ENCODE peak calls at places on chromosome 5, in seven cellular contexts. One of them, this sample, is unnamed.

GRCh38 chr5:108028411-108028810 is 353.5 kb downstream of the FBXL17 start:
- DNase-seq in C1 segment of cervical spinal cord: no peak
- DNase-seq in ovary: no peak
- DNase-seq in amniotic epithelial cell: peak; percentile 22
- DNase-seq in HFFc6: no peak
- DNase-seq in stimulated activated CD8-positive, alpha-beta memory T cell treated with anti-CD3 and anti-CD28 coated beads, Interleukin-4, amount 100 ng/mL, for 24 hours: no peak
- DNase-seq in SW480: no peak
- DNase-seq in this sample: peak; percentile 5

GRCh38 chr5:57335092-57335491 is 147.5 kb downstream of the ACTBL2 start:
- DNase-seq in ovary: no peak
- DNase-seq in C1 segment of cervical spinal cord: no peak
- DNase-seq in SW480: no peak
- DNase-seq in stimulated activated CD8-positive, alpha-beta memory T cell treated with anti-CD3 and anti-CD28 coated beads, Interleukin-4, amount 100 ng/mL, for 24 hours: no peak
- DNase-seq in HFFc6: peak; percentile 46
- DNase-seq in amniotic epithelial cell: peak; percentile 54
- DNase-seq in this sample: no peak

GRCh38 chr5:109703827-109704226 is 14.1 kb downstream of the MAN2A1 start:
- DNase-seq in stimulated activated CD8-positive, alpha-beta memory T cell treated with anti-CD3 and anti-CD28 coated beads, Interleukin-4, amount 100 ng/mL, for 24 hours: no peak
- DNase-seq in amniotic epithelial cell: no peak
- DNase-seq in HFFc6: no peak
- DNase-seq in SW480: no peak
- DNase-seq in C1 segment of cervical spinal cord: no peak
- DNase-seq in ovary: no peak
- DNase-seq in this sample: no peak

GRCh38 chr5:137500616-137501225 is 1.6 kb upstream of the SPOCK1 start:
- DNase-seq in amniotic epithelial cell: no peak
- DNase-seq in C1 segment of cervical spinal cord: no peak
- DNase-seq in HFFc6: no peak
- DNase-seq in stimulated activated CD8-positive, alpha-beta memory T cell treated with anti-CD3 and anti-CD28 coated beads, Interleukin-4, amount 100 ng/mL, for 24 hours: no peak
- DNase-seq in SW480: no peak
- DNase-seq in ovary: no peak
- DNase-seq in this sample: no peak

GRCh38 chr5:102811962-102812361 is 56.9 kb downstream of the PAM start:
- DNase-seq in HFFc6: peak; percentile 46
- DNase-seq in C1 segment of cervical spinal cord: no peak
- DNase-seq in SW480: peak; percentile 65
- DNase-seq in ovary: no peak
- DNase-seq in stimulated activated CD8-positive, alpha-beta memory T cell treated with anti-CD3 and anti-CD28 coated beads, Interleukin-4, amount 100 ng/mL, for 24 hours: no peak
- DNase-seq in amniotic epithelial cell: peak; percentile 31
- DNase-seq in this sample: no peak

GRCh38 chr5:137743031-137743640 is 7.2 kb upstream of the KLHL3 start:
- DNase-seq in C1 segment of cervical spinal cord: no peak
- DNase-seq in ovary: peak; percentile 37
- DNase-seq in SW480: peak; percentile 79
- DNase-seq in stimulated activated CD8-positive, alpha-beta memory T cell treated with anti-CD3 and anti-CD28 coated beads, Interleukin-4, amount 100 ng/mL, for 24 hours: no peak
- DNase-seq in HFFc6: peak; percentile 67
- DNase-seq in amniotic epithelial cell: peak; percentile 66
- DNase-seq in this sample: peak; percentile 55

GRCh38 chr5:112895682-112896081 is 26.3 kb downstream of the REEP5 start:
- DNase-seq in stimulated activated CD8-positive, alpha-beta memory T cell treated with anti-CD3 and anti-CD28 coated beads, Interleukin-4, amount 100 ng/mL, for 24 hours: no peak
- DNase-seq in amniotic epithelial cell: no peak
- DNase-seq in C1 segment of cervical spinal cord: no peak
- DNase-seq in HFFc6: no peak
- DNase-seq in ovary: no peak
- DNase-seq in SW480: no peak
- DNase-seq in this sample: no peak

GRCh38 chr5:3606121-3606831 is 10.6 kb downstream of the IRX1 start:
- DNase-seq in amniotic epithelial cell: no peak
- DNase-seq in stimulated activated CD8-positive, alpha-beta memory T cell treated with anti-CD3 and anti-CD28 coated beads, Interleukin-4, amount 100 ng/mL, for 24 hours: no peak
- DNase-seq in C1 segment of cervical spinal cord: no peak
- DNase-seq in ovary: no peak
- DNase-seq in SW480: no peak
- DNase-seq in HFFc6: no peak
- DNase-seq in this sample: peak; percentile 50

GRCh38 chr5:8848362-8848761 is 697.5 kb downstream of the SEMA5A start:
- DNase-seq in ovary: no peak
- DNase-seq in amniotic epithelial cell: no peak
- DNase-seq in HFFc6: no peak
- DNase-seq in C1 segment of cervical spinal cord: no peak
- DNase-seq in SW480: no peak
- DNase-seq in stimulated activated CD8-positive, alpha-beta memory T cell treated with anti-CD3 and anti-CD28 coated beads, Interleukin-4, amount 100 ng/mL, for 24 hours: no peak
- DNase-seq in this sample: no peak

GRCh38 chr5:134174841-134175839 is 1.6 kb downstream of the SKP1 start:
- DNase-seq in C1 segment of cervical spinal cord: no peak
- DNase-seq in HFFc6: peak; percentile 19
- DNase-seq in stimulated activated CD8-positive, alpha-beta memory T cell treated with anti-CD3 and anti-CD28 coated beads, Interleukin-4, amount 100 ng/mL, for 24 hours: no peak
- DNase-seq in SW480: peak; percentile 68
- DNase-seq in ovary: no peak
- DNase-seq in amniotic epithelial cell: peak; percentile 46
- DNase-seq in this sample: peak; percentile 26